ENCODE peak calls at places on chromosomes 4 and X, in four cellular contexts. R is cardiac fibroblast; X is stimulated activated CD8-positive, alpha-beta memory T cell treated with anti-CD3 and anti-CD28 coated beads, Interleukin-4, amount 100 ng/mL, for 1 hour; V is left colon. H is an unnamed sample.
A peak's percentile ranks its signal among the peaks of the same experiment; 100 is the strongest.

GRCh38 chrX:19852014-19853005 is 35.1 kb downstream of the SH3KBP1 start:
- DNase-seq in V (no peak), X (no peak), R (peak; percentile 77), H (no peak)

GRCh38 chr4:174217273-174218126 is 66.0 kb downstream of the FBXO8 start:
- DNase-seq in V (no peak), X (no peak), R (peak; percentile 36), H (no peak)

GRCh38 chrX:13050151-13050550 is 5.7 kb upstream of the FAM9C start:
- DNase-seq in X (no peak), R (no peak), V (no peak), H (no peak)

GRCh38 chrX:10325606-10326005 is 168.8 kb downstream of the CLCN4 start:
- DNase-seq in X (no peak), R (peak; percentile 64), V (no peak), H (no peak)

GRCh38 chr4:22055954-22056353 is 107.4 kb upstream of the KCNIP4 start:
- DNase-seq in V (no peak), R (no peak), X (no peak), H (no peak)

GRCh38 chrX:26100421-26100920 is 37.7 kb upstream of the MAGEB18 start:
- DNase-seq in R (peak; percentile 0), X (no peak), V (no peak), H (no peak)

GRCh38 chr4:3638080-3638715 is 106.0 kb upstream of the LRPAP1 start:
- DNase-seq in R (no peak), X (no peak), V (no peak), H (no peak)

GRCh38 chrX:87583679-87584078 is 66.1 kb downstream of the KLHL4 start:
- DNase-seq in V (peak; percentile 22), R (peak; percentile 44), X (no peak), H (no peak)

GRCh38 chr4:75723117-75723801 is 1.1 kb upstream of the USO1 start:
- DNase-seq in V (no peak), R (peak; percentile 71), X (no peak), H (no peak)

GRCh38 chrX:150683536-150684146 is 9.6 kb upstream of the MTMR1 start:
- DNase-seq in R (peak; percentile 58), V (no peak), X (no peak), H (no peak)

GRCh38 chrX:9072281-9072680 is 38.4 kb upstream of the FAM9B start:
- DNase-seq in V (no peak), R (peak; percentile 5), X (no peak), H (no peak)

GRCh38 chr4:184100297-184100885 is 117.3 kb downstream of the ENPP6 start:
- DNase-seq in R (peak; percentile 20), X (no peak), V (peak; percentile 36), H (no peak)

GRCh38 chrX:106249706-106250379 is 81.7 kb downstream of the PWWP3B start:
- DNase-seq in X (no peak), R (peak; percentile 10), V (no peak), H (no peak)

GRCh38 chr4:575281-576141 is 584 bp downstream of the TMEM271 start:
- DNase-seq in V (peak; percentile 10), R (peak; percentile 49), X (no peak), H (no peak)

GRCh38 chr4:157220026-157220881 is at the start of gene GRIA2:
- DNase-seq in X (no peak), R (peak; percentile 37), V (peak; percentile 28), H (no peak)

GRCh38 chr4:138329506-138330070 is 87.4 kb upstream of the SLC7A11 start:
- DNase-seq in R (no peak), X (no peak), V (no peak), H (no peak)

GRCh38 chr4:54945838-54946237 is 179.6 kb downstream of the KDR start:
- DNase-seq in R (no peak), X (no peak), V (no peak), H (no peak)

GRCh38 chr4:178789279-178789678 is 1347.0 kb upstream of the AGA start:
- DNase-seq in V (no peak), R (no peak), X (no peak), H (no peak)

GRCh38 chr4:104942990-104943758 is 203.5 kb upstream of the TET2 start:
- DNase-seq in X (no peak), R (no peak), V (no peak), H (no peak)

GRCh38 chrX:153968754-153969124 is 2.9 kb downstream of the HCFC1 start:
- DNase-seq in X (no peak), V (no peak), R (no peak), H (no peak)

GRCh38 chrX:152817082-152817744 is 13.3 kb downstream of the CETN2 start:
- DNase-seq in X (no peak), R (peak; percentile 56), V (peak; percentile 35), H (no peak)

GRCh38 chrX:87663421-87663820 is 145.8 kb downstream of the KLHL4 start:
- DNase-seq in V (no peak), X (no peak), R (peak; percentile 32), H (no peak)

GRCh38 chr4:156575430-156576073 is 396.0 kb downstream of the PDGFC start:
- DNase-seq in R (peak; percentile 62), X (no peak), V (no peak), H (no peak)

GRCh38 chr4:94758700-94759399 is 1.1 kb downstream of the BMPR1B start:
- DNase-seq in R (peak; percentile 28), X (no peak), V (no peak), H (no peak)

GRCh38 chr4:78057135-78057599 is at the start of gene FRAS1:
- DNase-seq in X (no peak), V (peak; percentile 35), R (no peak), H (no peak)

GRCh38 chrX:146604196-146604595 is 205.4 kb upstream of the CXorf51B start:
- DNase-seq in X (no peak), R (no peak), V (no peak), H (no peak)

GRCh38 chr4:116386856-116387255 is 698.5 kb downstream of the TRAM1L1 start:
- DNase-seq in V (no peak), R (no peak), X (no peak), H (no peak)

GRCh38 chrX:39736219-39737211 is 361.2 kb downstream of the BCOR start:
- DNase-seq in X (no peak), R (peak; percentile 95), V (peak; percentile 51), H (no peak)

GRCh38 chr4:158915683-158916241 is 146.9 kb downstream of the FNIP2 start:
- DNase-seq in X (no peak), R (peak; percentile 29), V (no peak), H (no peak)

GRCh38 chr4:36392049-36392448 is 110.6 kb downstream of the DTHD1 start:
- DNase-seq in V (no peak), X (no peak), R (no peak), H (no peak)

GRCh38 chrX:107290019-107290418 is 83.6 kb downstream of the DNAAF6 start:
- DNase-seq in X (no peak), R (no peak), V (no peak), H (no peak)

GRCh38 chr4:187128226-187128625 is 404.6 kb upstream of the FAT1 start:
- DNase-seq in X (no peak), R (peak; percentile 67), V (no peak), H (no peak)

H was measured in SIG-M5.